ENCODE peak calls at places on chromosomes 12 and 14, in four cellular contexts. One of them, this sample, is unnamed.

GRCh38 chr12:76698316-76698715 is 65.6 kb upstream of the ZDHHC17 start:
- DNase-seq in K562: no peak
- DNase-seq in GM12878: no peak
- DNase-seq in HepG2: no peak
- DNase-seq in this sample: no peak

GRCh38 chr12:65152012-65152411 is 17.4 kb upstream of the LEMD3 start:
- DNase-seq in HepG2: peak; percentile 2
- DNase-seq in GM12878: no peak
- DNase-seq in K562: no peak
- DNase-seq in this sample: no peak

GRCh38 chr12:64522316-64522715 is 70.4 kb downstream of the TBK1 start:
- DNase-seq in GM12878: no peak
- DNase-seq in HepG2: no peak
- DNase-seq in K562: no peak
- DNase-seq in this sample: no peak

GRCh38 chr12:88946377-88946997 is 366.2 kb upstream of the KITLG start:
- DNase-seq in K562: no peak
- DNase-seq in HepG2: no peak
- DNase-seq in GM12878: no peak
- DNase-seq in this sample: no peak

GRCh38 chr14:58821421-58821820 is 183.7 kb downstream of the DACT1 start:
- DNase-seq in K562: no peak
- DNase-seq in GM12878: no peak
- DNase-seq in HepG2: no peak
- DNase-seq in this sample: no peak

GRCh38 chr14:99274346-99275221 is 2.6 kb upstream of the BCL11B start:
- DNase-seq in HepG2: peak; percentile 77
- DNase-seq in GM12878: no peak
- DNase-seq in K562: peak; percentile 10
- DNase-seq in this sample: peak; percentile 73

GRCh38 chr14:31420013-31420318 is 384 bp downstream of the HEATR5A start:
- DNase-seq in HepG2: peak; percentile 90
- DNase-seq in GM12878: no peak
- DNase-seq in K562: peak; percentile 66
- DNase-seq in this sample: peak; percentile 37

GRCh38 chr12:65460076-65460475 is 181.6 kb downstream of the MSRB3 start:
- DNase-seq in GM12878: no peak
- DNase-seq in K562: no peak
- DNase-seq in HepG2: no peak
- DNase-seq in this sample: no peak

GRCh38 chr14:55339770-55340169 is 68.5 kb downstream of the FBXO34 start:
- DNase-seq in K562: no peak
- DNase-seq in HepG2: no peak
- DNase-seq in GM12878: no peak
- DNase-seq in this sample: no peak

GRCh38 chr12:103241184-103241583 is 254.6 kb downstream of the C12orf42 start:
- DNase-seq in K562: no peak
- DNase-seq in GM12878: no peak
- DNase-seq in HepG2: no peak
- DNase-seq in this sample: no peak

GRCh38 chr14:105421723-105422615 is 2.3 kb downstream of the MTA1 start:
- DNase-seq in K562: no peak
- DNase-seq in GM12878: no peak
- DNase-seq in HepG2: no peak
- DNase-seq in this sample: no peak

GRCh38 chr12:51419473-51420228 is 5.0 kb upstream of the SLC4A8 start:
- DNase-seq in GM12878: no peak
- DNase-seq in HepG2: no peak
- DNase-seq in K562: no peak
- DNase-seq in this sample: no peak

GRCh38 chr12:116818341-116818856 is 62.8 kb downstream of the HRK start:
- DNase-seq in K562: peak; percentile 37
- DNase-seq in GM12878: no peak
- DNase-seq in HepG2: no peak
- DNase-seq in this sample: no peak

GRCh38 chr12:44372259-44372658 is 503.9 kb downstream of the NELL2 start:
- DNase-seq in HepG2: no peak
- DNase-seq in K562: no peak
- DNase-seq in GM12878: no peak
- DNase-seq in this sample: no peak

GRCh38 chr12:121508533-121508932 is 72.3 kb downstream of the KDM2B start:
- DNase-seq in GM12878: no peak
- DNase-seq in HepG2: no peak
- DNase-seq in K562: no peak
- DNase-seq in this sample: no peak

GRCh38 chr14:91167380-91167770 is 53.5 kb downstream of the DGLUCY start:
- DNase-seq in HepG2: no peak
- DNase-seq in K562: no peak
- DNase-seq in GM12878: no peak
- DNase-seq in this sample: no peak

GRCh38 chr12:51797301-51797700 is 51.2 kb downstream of the FIGNL2 start:
- DNase-seq in GM12878: no peak
- DNase-seq in K562: no peak
- DNase-seq in HepG2: no peak
- DNase-seq in this sample: no peak

GRCh38 chr14:90995785-90996184 is 64.7 kb downstream of the RPS6KA5 start:
- DNase-seq in GM12878: no peak
- DNase-seq in HepG2: no peak
- DNase-seq in K562: no peak
- DNase-seq in this sample: no peak

GRCh38 chr12:75894965-75895754 is 136.4 kb downstream of the PHLDA1 start:
- DNase-seq in GM12878: no peak
- DNase-seq in HepG2: no peak
- DNase-seq in K562: no peak
- DNase-seq in this sample: no peak

GRCh38 chr14:65962952-65963351 is 523.2 kb upstream of the CCDC196 start:
- DNase-seq in K562: no peak
- DNase-seq in GM12878: no peak
- DNase-seq in HepG2: no peak
- DNase-seq in this sample: no peak

GRCh38 chr12:107320929-107321618 is 227.7 kb upstream of the CRY1 start:
- DNase-seq in K562: no peak
- DNase-seq in GM12878: no peak
- DNase-seq in HepG2: no peak
- DNase-seq in this sample: no peak

GRCh38 chr14:56002316-56002715 is 115.9 kb upstream of the PELI2 start:
- DNase-seq in GM12878: no peak
- DNase-seq in HepG2: no peak
- DNase-seq in K562: no peak
- DNase-seq in this sample: no peak

GRCh38 chr12:50520808-50521207 is 16.0 kb downstream of the DIP2B start:
- DNase-seq in K562: no peak
- DNase-seq in HepG2: no peak
- DNase-seq in GM12878: no peak
- DNase-seq in this sample: no peak

GRCh38 chr14:44768935-44769334 is 192.8 kb downstream of the KLHL28 start:
- DNase-seq in K562: no peak
- DNase-seq in HepG2: no peak
- DNase-seq in GM12878: no peak
- DNase-seq in this sample: no peak

GRCh38 chr12:82174936-82175335 is 183.3 kb downstream of the CCDC59 start:
- DNase-seq in GM12878: no peak
- DNase-seq in HepG2: no peak
- DNase-seq in K562: no peak
- DNase-seq in this sample: peak; percentile 9

GRCh38 chr12:54375258-54375579 is 9.3 kb downstream of the ZNF385A start:
- DNase-seq in HepG2: no peak
- DNase-seq in GM12878: no peak
- DNase-seq in K562: no peak
- DNase-seq in this sample: no peak

GRCh38 chr12:3040663-3041544 is 36.3 kb upstream of the TSPAN9 start:
- DNase-seq in K562: no peak
- DNase-seq in HepG2: no peak
- DNase-seq in GM12878: no peak
- DNase-seq in this sample: no peak

GRCh38 chr12:122421263-122421814 is 1.1 kb downstream of the CLIP1 start:
- DNase-seq in HepG2: peak; percentile 82
- DNase-seq in K562: peak; percentile 53
- DNase-seq in GM12878: no peak
- DNase-seq in this sample: peak; percentile 30

GRCh38 chr14:101410126-101410525 is 151.2 kb upstream of the DIO3 start:
- DNase-seq in HepG2: no peak
- DNase-seq in GM12878: no peak
- DNase-seq in K562: no peak
- DNase-seq in this sample: no peak

GRCh38 chr12:52310622-52311281 is 10.4 kb downstream of the KRT83 start:
- DNase-seq in K562: no peak
- DNase-seq in HepG2: no peak
- DNase-seq in GM12878: no peak
- DNase-seq in this sample: no peak

GRCh38 chr14:33734387-33734786 is 216.5 kb downstream of the EGLN3 start:
- DNase-seq in HepG2: no peak
- DNase-seq in GM12878: no peak
- DNase-seq in K562: no peak
- DNase-seq in this sample: no peak

GRCh38 chr14:28576523-28576922 is 190.1 kb upstream of the FOXG1 start:
- DNase-seq in K562: no peak
- DNase-seq in GM12878: no peak
- DNase-seq in HepG2: no peak
- DNase-seq in this sample: no peak

GRCh38 chr14:28577187-28577586 is 189.4 kb upstream of the FOXG1 start:
- DNase-seq in K562: no peak
- DNase-seq in HepG2: no peak
- DNase-seq in GM12878: no peak
- DNase-seq in this sample: no peak

DNA sequence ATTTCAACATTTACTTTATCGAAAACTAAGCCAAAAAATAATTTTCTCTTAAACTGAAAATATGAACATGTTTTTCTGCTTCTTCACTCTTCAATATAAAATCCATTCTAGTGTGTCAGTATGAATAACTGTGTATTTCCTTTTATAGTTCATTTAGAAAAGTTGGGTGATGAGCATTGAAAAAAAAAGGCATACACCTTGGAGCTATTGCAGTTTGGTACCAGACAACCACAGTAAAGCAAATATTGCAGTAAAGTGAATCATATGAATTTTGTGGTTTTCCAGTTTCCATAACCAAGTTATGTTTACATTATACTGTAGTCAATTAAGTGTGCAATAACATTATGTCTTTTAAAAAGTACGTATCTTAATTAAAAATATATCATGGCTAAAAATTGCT is 195.0 kb upstream of the FOXG1 start:
- DNase-seq in GM12878: no peak
- DNase-seq in K562: no peak
- DNase-seq in HepG2: no peak
- DNase-seq in this sample: no peak
- TF ChIP-seq SP1 in GM12878: no peak
- TF ChIP-seq SP1 in K562: no peak
- TF ChIP-seq SP1 in HepG2: no peak
- TF ChIP-seq SP1 in this sample: no peak

GRCh38 chr14:89640141-89640540 is 223.1 kb upstream of the FOXN3 start:
- DNase-seq in HepG2: no peak
- DNase-seq in GM12878: no peak
- DNase-seq in K562: no peak
- DNase-seq in this sample: no peak
- TF ChIP-seq BHLHE40 in HepG2: no peak
- TF ChIP-seq BHLHE40 in GM12878: no peak
- TF ChIP-seq BHLHE40 in K562: no peak
- TF ChIP-seq BHLHE40 in this sample: no peak

GRCh38 chr14:88829685-88830302 is 5.3 kb downstream of the TTC8 start:
- DNase-seq in K562: no peak
- DNase-seq in GM12878: no peak
- DNase-seq in HepG2: no peak
- DNase-seq in this sample: no peak
- TF ChIP-seq SP1 in K562: no peak
- TF ChIP-seq SP1 in GM12878: no peak
- TF ChIP-seq SP1 in HepG2: no peak
- TF ChIP-seq SP1 in this sample: no peak

GRCh38 chr14:95071649-95072256 is 85.6 kb downstream of the DICER1 start:
- DNase-seq in K562: no peak
- DNase-seq in GM12878: no peak
- DNase-seq in HepG2: no peak
- DNase-seq in this sample: no peak
- TF ChIP-seq BHLHE40 in K562: no peak
- TF ChIP-seq BHLHE40 in GM12878: no peak
- TF ChIP-seq BHLHE40 in HepG2: no peak
- TF ChIP-seq BHLHE40 in this sample: no peak

This sample was measured in HEK293T.